ENCODE peak calls at places on chromosomes 16 and 17, in seven cellular contexts. X, D, W, H, B, M and L are unnamed samples.

GRCh38 chr16:78606572-78606971 is 507.1 kb downstream of the WWOX start:
- DNase-seq in X (no peak), D (no peak), W (no peak), H (no peak), B (no peak), M (no peak), L (no peak)

GRCh38 chr17:7744416-7744815 is 26.9 kb downstream of the DNAH2 start:
- DNase-seq in X (no peak), D (no peak), W (no peak), H (no peak), B (no peak), M (no peak), L (no peak)

GRCh38 chr16:24906901-24907300 is 61.1 kb downstream of the SLC5A11 start:
- DNase-seq in X (no peak), D (no peak), W (no peak), H (no peak), B (no peak), M (no peak), L (no peak)

GRCh38 chr16:88459366-88460055 is 6.4 kb downstream of the ZFPM1 start:
- DNase-seq in X (no peak), D (no peak), W (no peak), H (no peak), B (no peak), M (no peak), L (no peak)

GRCh38 chr17:187130-187529 is 5.7 kb upstream of the DOC2B start:
- DNase-seq in X (no peak), D (no peak), W (no peak), H (no peak), B (no peak), M (no peak), L (no peak)

GRCh38 chr17:1149869-1150268 is 29.9 kb downstream of the ABR start:
- DNase-seq in X (no peak), D (no peak), W (no peak), H (no peak), B (no peak), M (no peak), L (no peak)

GRCh38 chr16:46832757-46833464 is 1.9 kb upstream of the C16orf87 start:
- DNase-seq in X (no peak), D (no peak), W (no peak), H (no peak), B (no peak), M (no peak), L (no peak)

GRCh38 chr16:16093625-16094332 is 129.5 kb downstream of the ABCC6 start:
- DNase-seq in X (no peak), D (no peak), W (no peak), H (no peak), B (no peak), M (no peak), L (no peak)

GRCh38 chr16:70664325-70665112 is 18.2 kb downstream of the IL34 start:
- DNase-seq in X (no peak), D (no peak), W (no peak), H (no peak), B (no peak), M (no peak), L (no peak)

GRCh38 chr16:29009050-29009837 is 24.4 kb downstream of the LAT start:
- DNase-seq in X (no peak), D (no peak), W (no peak), H (no peak), B (no peak), M (no peak), L (no peak)

GRCh38 chr16:67702130-67702529 is 17.0 kb downstream of the GFOD2 start:
- DNase-seq in X (no peak), D (no peak), W (no peak), H (no peak), B (no peak), M (no peak), L (no peak)

GRCh38 chr17:37493249-37494027 is 3.7 kb downstream of the DUSP14 start:
- DNase-seq in X (peak), D (no peak), W (peak), H (peak), B (no peak), M (peak), L (no peak)

GRCh38 chr16:18948372-18949020 is 22.3 kb upstream of the SMG1 start:
- DNase-seq in X (no peak), D (no peak), W (no peak), H (no peak), B (no peak), M (no peak), L (no peak)

GRCh38 chr17:16135461-16135860 is 79.9 kb downstream of the NCOR1 start:
- DNase-seq in X (no peak), D (no peak), W (no peak), H (no peak), B (no peak), M (no peak), L (no peak)

GRCh38 chr16:51391798-51392511 is 240.9 kb upstream of the SALL1 start:
- DNase-seq in X (no peak), D (no peak), W (no peak), H (no peak), B (no peak), M (no peak), L (no peak)

GRCh38 chr17:40075216-40076100 is 12.7 kb downstream of the THRA start:
- DNase-seq in X (peak), D (peak), W (no peak), H (no peak), B (peak), M (peak), L (peak)

GRCh38 chr16:977096-977701 is 4.4 kb upstream of the SOX8 start:
- DNase-seq in X (no peak), D (no peak), W (no peak), H (no peak), B (no peak), M (no peak), L (no peak)

GRCh38 chr17:77604301-77605031 is 354.0 kb upstream of the TNRC6C start:
- DNase-seq in X (no peak), D (no peak), W (no peak), H (no peak), B (no peak), M (no peak), L (peak)

GRCh38 chr17:36535669-36536081 is 888 bp downstream of the PIGW start:
- DNase-seq in X (no peak), D (no peak), W (no peak), H (no peak), B (no peak), M (no peak), L (no peak)

GRCh38 chr16:72721981-72722380 is 325.9 kb downstream of the ZFHX3 start:
- DNase-seq in X (no peak), D (no peak), W (no peak), H (no peak), B (no peak), M (no peak), L (no peak)

GRCh38 chr17:80832266-80832676 is 159.4 kb upstream of the CHMP6 start:
- DNase-seq in X (peak), D (peak), W (no peak), H (no peak), B (peak), M (peak), L (no peak)

GRCh38 chr16:76114681-76115080 is 162.5 kb upstream of the CNTNAP4 start:
- DNase-seq in X (no peak), D (no peak), W (no peak), H (no peak), B (no peak), M (no peak), L (no peak)

GRCh38 chr17:4204676-4205075 is 59.1 kb downstream of the ANKFY1 start:
- DNase-seq in X (peak), D (no peak), W (peak), H (no peak), B (no peak), M (no peak), L (peak)

GRCh38 chr16:10988164-10988803 is 43.9 kb downstream of the CLEC16A start:
- DNase-seq in X (no peak), D (no peak), W (no peak), H (no peak), B (no peak), M (no peak), L (no peak)

GRCh38 chr17:49471769-49472168 is 23.3 kb upstream of the NGFR start:
- DNase-seq in X (no peak), D (no peak), W (no peak), H (no peak), B (no peak), M (no peak), L (no peak)

GRCh38 chr16:29645699-29646187 is 17.3 kb upstream of the SPN start:
- DNase-seq in X (peak), D (no peak), W (no peak), H (peak), B (peak), M (peak), L (no peak)

GRCh38 chr16:24046442-24046841 is 209.7 kb upstream of the CACNG3 start:
- DNase-seq in X (no peak), D (no peak), W (no peak), H (no peak), B (no peak), M (no peak), L (no peak)

GRCh38 chr16:2157480-2158261 is 2.1 kb downstream of the TRAF7 start:
- DNase-seq in X (no peak), D (no peak), W (no peak), H (no peak), B (no peak), M (no peak), L (no peak)

GRCh38 chr16:26531290-26531730 is 535.4 kb upstream of the C16orf82 start:
- DNase-seq in X (no peak), D (no peak), W (no peak), H (no peak), B (no peak), M (no peak), L (no peak)

GRCh38 chr17:31392856-31393748 is 1.6 kb downstream of the RAB11FIP4 start:
- DNase-seq in X (no peak), D (peak), W (no peak), H (no peak), B (no peak), M (peak), L (peak)

GRCh38 chr16:11063432-11064201 is 119.3 kb downstream of the CLEC16A start:
- DNase-seq in X (no peak), D (no peak), W (no peak), H (no peak), B (no peak), M (no peak), L (no peak)

GRCh38 chr16:4212934-4213296 is 29.0 kb downstream of the SRL start:
- DNase-seq in X (peak), D (no peak), W (no peak), H (peak), B (peak), M (peak), L (no peak)

GRCh38 chr16:31475949-31476304 is 4.0 kb downstream of the TGFB1I1 start:
- DNase-seq in X (no peak), D (no peak), W (no peak), H (no peak), B (no peak), M (no peak), L (no peak)

GRCh38 chr16:65745201-65745600 is 621.3 kb upstream of the CDH5 start:
- DNase-seq in X (no peak), D (no peak), W (no peak), H (no peak), B (no peak), M (no peak), L (no peak)

GRCh38 chr16:86497551-86498021 is 12.7 kb upstream of the FOXF1 start:
- DNase-seq in X (no peak), D (no peak), W (no peak), H (no peak), B (no peak), M (no peak), L (no peak)

GRCh38 chr16:86496262-86496928 is 13.9 kb upstream of the FOXF1 start:
- DNase-seq in X (no peak), D (no peak), W (no peak), H (no peak), B (no peak), M (no peak), L (no peak)

GRCh38 chr16:86498661-86499493 is 11.4 kb upstream of the FOXF1 start:
- DNase-seq in X (no peak), D (no peak), W (no peak), H (no peak), B (no peak), M (no peak), L (no peak)

GRCh38 chr16:86496929-86497381 is 13.4 kb upstream of the FOXF1 start:
- DNase-seq in X (no peak), D (no peak), W (no peak), H (no peak), B (no peak), M (no peak), L (no peak)

DNA sequence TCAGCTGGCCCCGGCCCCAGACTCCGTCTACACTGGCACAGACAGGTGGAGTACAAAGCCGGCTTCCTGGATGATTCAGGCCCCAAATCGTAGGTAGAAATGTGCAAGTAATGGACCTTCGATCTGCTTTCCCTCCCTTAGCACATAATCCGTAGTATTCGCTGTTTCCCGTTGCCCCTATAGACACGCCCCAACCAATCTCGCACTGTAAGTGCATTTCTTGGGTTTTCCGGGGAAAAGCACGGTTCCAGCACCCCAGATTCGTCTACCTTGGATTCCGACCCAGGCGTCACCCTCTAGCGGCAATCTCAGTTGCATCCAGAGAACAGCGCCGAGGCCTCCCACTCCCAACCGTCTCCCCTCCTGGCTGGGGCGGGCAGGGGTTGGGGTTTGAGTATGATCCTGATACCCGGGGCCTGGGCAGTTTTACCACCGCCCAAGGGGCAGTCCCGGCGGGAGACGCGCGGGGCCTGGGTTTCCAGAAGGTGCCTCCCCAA is 12.1 kb upstream of the FOXF1 start:
- DNase-seq in X (no peak), D (no peak), W (no peak), H (no peak), B (no peak), M (no peak), L (no peak)
- H3K4me3 ChIP-seq in X (no peak), D (no peak), W (no peak), H (no peak), B (peak), M (no peak), L (peak)

GRCh38 chr17:78716814-78717393 is 65.2 kb downstream of the CYTH1 start:
- DNase-seq in X (peak), D (peak), W (no peak), H (no peak), B (peak), M (peak), L (no peak)
- H3K4me3 ChIP-seq in X (peak), D (peak), W (peak), H (no peak), B (peak), M (peak), L (peak)

DNA sequence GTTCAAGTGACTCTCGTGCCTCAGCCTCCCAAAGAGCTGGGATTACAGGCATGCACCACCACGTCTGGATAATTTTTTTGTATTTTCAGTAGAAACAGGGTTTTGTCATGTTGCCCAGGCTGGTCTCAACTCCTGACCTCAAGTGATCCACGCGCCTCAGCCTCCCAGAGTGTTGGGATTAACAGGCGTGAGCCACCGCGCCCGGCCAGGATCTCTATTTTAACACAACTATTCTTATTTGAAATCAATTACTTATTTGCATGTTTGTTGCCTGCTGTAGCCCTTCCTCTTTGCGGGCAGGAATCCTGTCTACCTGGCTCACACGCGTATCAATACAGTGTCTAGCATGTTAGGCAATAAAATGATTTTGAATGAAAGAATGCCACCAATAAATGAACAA is 818 bp upstream of the CNEP1R1 start:
- DNase-seq in X (no peak), D (no peak), W (no peak), H (no peak), B (no peak), M (no peak), L (no peak)
- H3K4me3 ChIP-seq in X (no peak), D (no peak), W (no peak), H (peak), B (peak), M (no peak), L (no peak)

GRCh38 chr17:29571883-29572681 is 3.6 kb downstream of the TP53I13 start:
- DNase-seq in X (no peak), D (peak), W (no peak), H (no peak), B (no peak), M (no peak), L (peak)

GRCh38 chr17:29571486-29571882 is 3.0 kb downstream of the TP53I13 start:
- DNase-seq in X (no peak), D (no peak), W (no peak), H (no peak), B (no peak), M (no peak), L (no peak)

GRCh38 chr17:29573558-29573870 is 5.0 kb downstream of the TP53I13 start:
- DNase-seq in X (no peak), D (no peak), W (no peak), H (no peak), B (no peak), M (no peak), L (peak)

GRCh38 chr17:29573871-29574731 is 5.6 kb downstream of the TP53I13 start:
- DNase-seq in X (no peak), D (peak), W (no peak), H (no peak), B (no peak), M (no peak), L (no peak)

GRCh38 chr17:29572691-29573557 is 4.4 kb downstream of the TP53I13 start:
- DNase-seq in X (peak), D (peak), W (no peak), H (no peak), B (no peak), M (no peak), L (peak)
- H3K4me3 ChIP-seq in X (no peak), D (peak), W (no peak), H (no peak), B (no peak), M (no peak), L (peak)

GRCh38 chr17:75779987-75780889 is 4.4 kb upstream of the UNK start:
- DNase-seq in X (no peak), D (no peak), W (no peak), H (no peak), B (no peak), M (no peak), L (no peak)
- H3K4me3 ChIP-seq in X (peak), D (no peak), W (no peak), H (no peak), B (peak), M (peak), L (no peak)

GRCh38 chr17:57326764-57327163 is 70.4 kb downstream of the MSI2 start:
- DNase-seq in X (no peak), D (no peak), W (no peak), H (no peak), B (no peak), M (no peak), L (no peak)

GRCh38 chr17:57324646-57325045 is 68.3 kb downstream of the MSI2 start:
- DNase-seq in X (no peak), D (no peak), W (no peak), H (no peak), B (no peak), M (no peak), L (no peak)

GRCh38 chr17:57326348-57326747 is 70.0 kb downstream of the MSI2 start:
- DNase-seq in X (no peak), D (no peak), W (no peak), H (no peak), B (no peak), M (no peak), L (no peak)

GRCh38 chr17:57324060-57324459 is 67.7 kb downstream of the MSI2 start:
- DNase-seq in X (no peak), D (no peak), W (no peak), H (no peak), B (no peak), M (no peak), L (no peak)

GRCh38 chr17:57323391-57323790 is 67.1 kb downstream of the MSI2 start:
- DNase-seq in X (no peak), D (no peak), W (no peak), H (no peak), B (no peak), M (no peak), L (no peak)
- H3K4me3 ChIP-seq in X (no peak), D (no peak), W (no peak), H (no peak), B (no peak), M (no peak), L (no peak)

DNA sequence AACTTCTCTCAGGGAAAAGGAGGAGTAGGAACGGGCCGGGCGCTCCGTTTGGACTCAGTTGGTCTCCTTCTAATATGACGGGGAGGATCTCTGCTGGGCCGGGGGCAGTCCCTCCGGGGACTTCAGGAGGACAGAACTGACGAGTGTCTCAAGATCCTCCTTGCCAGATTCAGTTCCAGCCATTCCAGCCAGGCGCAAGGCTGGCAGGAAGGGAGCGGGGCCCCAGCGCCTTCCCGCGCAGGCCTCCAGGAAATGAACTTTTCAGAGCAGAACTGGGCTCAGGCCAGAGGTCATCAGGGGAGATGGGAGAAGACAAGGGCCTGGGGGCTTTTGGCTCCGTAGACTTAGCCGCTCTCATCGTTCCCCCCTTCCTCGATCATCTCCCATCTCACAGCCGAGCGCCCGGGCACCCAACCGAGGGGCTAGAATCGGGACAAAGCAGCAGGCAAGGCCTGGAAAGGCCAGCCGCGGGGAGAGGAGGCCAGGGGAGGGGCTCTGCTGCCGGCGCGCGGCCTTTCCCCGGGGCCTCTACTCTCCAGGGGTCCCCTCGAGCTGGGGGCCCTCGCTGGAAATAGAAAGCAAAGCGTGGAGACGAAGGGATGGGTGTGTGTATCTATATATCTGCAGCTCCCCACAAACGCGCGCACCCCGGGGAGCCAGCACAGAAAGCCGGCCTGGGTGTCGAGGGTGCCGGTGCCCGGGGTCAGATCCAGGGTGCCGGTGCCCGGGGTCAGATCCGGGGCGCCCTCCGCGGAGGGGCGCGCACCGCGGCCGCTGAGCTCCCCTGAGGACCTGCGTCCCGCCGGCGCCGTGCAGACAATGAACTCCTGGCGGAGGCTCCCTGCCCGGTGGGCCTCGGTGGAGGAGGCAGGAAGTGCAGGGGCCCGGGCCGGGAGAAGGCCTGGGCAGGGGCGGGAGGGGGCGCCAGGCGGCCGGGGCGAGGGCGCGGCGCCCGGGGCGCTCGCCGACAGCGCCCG is 1.4 kb downstream of the ZNF423 start:
- DNase-seq in X (no peak), D (no peak), W (no peak), H (no peak), B (no peak), M (no peak), L (no peak)
- H3K4me3 ChIP-seq in X (peak), D (peak), W (peak), H (no peak), B (peak), M (peak), L (peak)

DNA sequence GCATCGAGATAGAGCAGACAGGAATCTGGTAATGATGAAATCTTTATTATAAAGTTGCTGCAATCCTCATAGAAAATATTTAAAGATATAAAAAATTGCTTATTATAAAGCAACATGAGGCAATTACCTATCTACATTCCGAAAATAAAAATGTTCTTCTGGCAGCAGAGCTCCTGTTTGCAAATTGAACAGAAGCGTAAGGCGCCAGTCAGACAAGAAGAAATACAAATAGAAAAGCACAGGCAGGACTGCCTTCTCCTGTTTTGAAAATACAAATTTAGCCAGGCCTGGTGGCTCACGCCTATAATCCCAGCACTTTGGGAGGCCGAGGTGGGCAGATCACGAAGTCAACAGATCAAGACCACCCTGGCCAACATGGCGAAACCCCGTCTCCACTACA is 95.6 kb downstream of the CDYL2 start:
- DNase-seq in X (no peak), D (no peak), W (no peak), H (no peak), B (no peak), M (no peak), L (no peak)
- H3K4me3 ChIP-seq in X (no peak), D (no peak), W (no peak), H (no peak), B (no peak), M (no peak), L (no peak)